ENCODE peak calls at places on chromosomes 4 and X, in ten cellular contexts. S, N, D, O, L, T, G, J, R and V are unnamed samples.

GRCh38 chr4:143559757-143560147 is 46.2 kb downstream of the SMARCA5 start:
- DNase-seq in R (peak), T (no peak), S (no peak), L (no peak), D (peak), G (no peak), J (peak), N (peak), O (no peak), V (no peak)

GRCh38 chr4:31043382-31044062 is 323.4 kb downstream of the PCDH7 start:
- DNase-seq in O (no peak), L (no peak), J (no peak), S (no peak), R (no peak), D (no peak), G (no peak), N (no peak), T (no peak), V (no peak)

GRCh38 chr4:100590308-100590707 is 72.5 kb upstream of the EMCN start:
- DNase-seq in O (peak), T (no peak), D (no peak), S (no peak), J (no peak), N (no peak), G (no peak), L (no peak), R (no peak), V (no peak)

GRCh38 chrX:31423575-31424284 is 351.9 kb upstream of the FTHL17 start:
- DNase-seq in J (peak), T (no peak), S (no peak), L (no peak), N (peak), G (no peak), D (peak), R (no peak), O (peak), V (no peak)

GRCh38 chrX:50691820-50692219 is 122.2 kb downstream of the SHROOM4 start:
- DNase-seq in N (peak), G (no peak), S (no peak), O (peak), T (peak), J (peak), L (no peak), R (no peak), D (peak), V (peak)

GRCh38 chr4:120228086-120228485 is 161.4 kb upstream of the MAD2L1 start:
- DNase-seq in J (no peak), G (no peak), O (peak), T (no peak), S (peak), N (peak), L (no peak), R (no peak), D (no peak), V (no peak)

GRCh38 chrX:68978211-68978780 is 149.5 kb downstream of the EFNB1 start:
- DNase-seq in O (no peak), N (peak), T (no peak), S (no peak), J (no peak), L (no peak), R (no peak), D (peak), G (no peak), V (no peak)

GRCh38 chr4:100870940-100871772 is 353.3 kb upstream of the EMCN start:
- DNase-seq in G (no peak), O (peak), T (no peak), S (no peak), J (no peak), L (no peak), R (no peak), D (no peak), N (no peak), V (no peak)

GRCh38 chr4:52643846-52644245 is 15.3 kb downstream of the USP46 start:
- DNase-seq in J (no peak), S (peak), D (peak), G (no peak), L (no peak), R (no peak), O (peak), T (peak), N (peak), V (no peak)

GRCh38 chrX:132090370-132091152 is 37.3 kb downstream of the FRMD7 start:
- DNase-seq in R (no peak), T (no peak), G (no peak), L (no peak), D (no peak), J (no peak), O (no peak), N (no peak), S (no peak), V (no peak)

GRCh38 chr4:67725132-67725531 is 24.2 kb upstream of the UBA6 start:
- DNase-seq in D (peak), T (no peak), S (peak), O (peak), N (peak), J (no peak), R (no peak), G (no peak), L (no peak), V (no peak)

GRCh38 chrX:46803140-46803539 is 33.7 kb upstream of the RP2 start:
- DNase-seq in R (no peak), L (no peak), J (no peak), N (peak), D (no peak), G (no peak), S (no peak), O (no peak), T (no peak), V (no peak)

GRCh38 chrX:53004038-53004437 is 44.6 kb upstream of the GPR173 start:
- DNase-seq in D (no peak), S (no peak), G (no peak), J (no peak), T (no peak), O (no peak), L (no peak), R (no peak), N (no peak), V (no peak)

GRCh38 chr4:156347412-156348075 is 393.9 kb upstream of the CTSO start:
- DNase-seq in R (no peak), L (no peak), N (peak), S (peak), O (peak), T (no peak), G (no peak), J (no peak), D (peak), V (no peak)

GRCh38 chrX:74458738-74459137 is 37.4 kb downstream of the SLC16A2 start:
- DNase-seq in S (peak), T (no peak), R (no peak), N (peak), L (no peak), G (no peak), D (peak), J (no peak), O (peak), V (no peak)

GRCh38 chr4:123092603-123093002 is 170.2 kb upstream of the NUDT6 start:
- DNase-seq in N (no peak), O (no peak), J (no peak), S (no peak), R (no peak), G (no peak), L (no peak), T (no peak), D (no peak), V (no peak)

GRCh38 chr4:8320386-8320750 is 50.8 kb downstream of the HTRA3 start:
- DNase-seq in L (no peak), R (no peak), S (no peak), N (no peak), O (no peak), D (no peak), J (no peak), G (peak), T (peak), V (no peak)

GRCh38 chr4:123488916-123489315 is 92.3 kb downstream of the SPRY1 start:
- DNase-seq in G (no peak), R (no peak), O (peak), S (peak), N (peak), D (peak), T (no peak), L (no peak), J (no peak), V (no peak)

GRCh38 chr4:25563071-25563564 is 92.5 kb upstream of the SLC34A2 start:
- DNase-seq in T (no peak), N (no peak), R (no peak), O (peak), L (no peak), S (no peak), J (peak), G (no peak), D (no peak), V (no peak)

GRCh38 chr4:184762100-184762499 is 28.2 kb upstream of the CENPU start:
- DNase-seq in J (no peak), N (no peak), R (peak), G (no peak), D (no peak), S (no peak), O (no peak), T (no peak), L (peak), V (no peak)

GRCh38 chrX:133676344-133677122 is 261.2 kb upstream of the GPC4 start:
- DNase-seq in T (no peak), O (no peak), S (no peak), D (no peak), G (no peak), R (no peak), N (no peak), J (no peak), L (no peak), V (no peak)

GRCh38 chrX:45771560-45772340 is 571.1 kb upstream of the DIPK2B start:
- DNase-seq in N (peak), D (no peak), J (no peak), T (no peak), G (no peak), S (peak), R (peak), L (no peak), O (peak), V (no peak)

GRCh38 chr4:149322203-149322602 is 493.4 kb downstream of the IQCM start:
- DNase-seq in R (no peak), G (no peak), O (no peak), L (no peak), J (no peak), T (no peak), S (no peak), D (no peak), N (no peak), V (no peak)

GRCh38 chr4:56907009-56907408 is 691 bp upstream of the REST start:
- DNase-seq in T (no peak), L (no peak), S (no peak), O (no peak), R (peak), G (peak), J (peak), N (no peak), D (no peak), V (peak)

GRCh38 chr4:129264008-129264657 is 168.2 kb downstream of the C4orf33 start:
- DNase-seq in R (no peak), L (no peak), J (no peak), D (no peak), N (no peak), T (no peak), O (no peak), S (no peak), G (no peak), V (no peak)

GRCh38 chr4:84258905-84259830 is 239.9 kb downstream of the NKX6-1 start:
- DNase-seq in O (peak), L (no peak), D (peak), R (no peak), S (no peak), G (no peak), T (no peak), N (peak), J (peak), V (no peak)

GRCh38 chr4:162683659-162684370 is 482.9 kb downstream of the NAF1 start:
- DNase-seq in S (no peak), R (no peak), T (no peak), L (no peak), J (no peak), O (peak), G (no peak), D (no peak), N (no peak), V (no peak)

GRCh38 chrX:154032156-154032555 is 12.5 kb upstream of the IRAK1 start:
- DNase-seq in S (no peak), J (no peak), G (no peak), D (no peak), O (no peak), T (no peak), N (no peak), L (no peak), R (no peak), V (no peak)

GRCh38 chrX:123324628-123325027 is 140.6 kb downstream of the GRIA3 start:
- DNase-seq in L (no peak), O (no peak), D (peak), G (no peak), T (no peak), S (no peak), J (no peak), N (peak), R (no peak), V (no peak)

GRCh38 chrX:63561425-63561824 is 210.3 kb upstream of the SPIN4 start:
- DNase-seq in S (no peak), J (peak), O (no peak), N (no peak), T (peak), G (no peak), L (no peak), R (no peak), D (peak), V (no peak)

GRCh38 chr4:18020145-18020670 is 1.3 kb downstream of the LCORL start:
- DNase-seq in O (no peak), J (peak), D (peak), L (no peak), T (peak), N (peak), G (peak), R (peak), S (no peak), V (no peak)

GRCh38 chr4:185470503-185471195 is 884 bp downstream of the CCDC110 start:
- DNase-seq in O (peak), N (peak), L (no peak), S (no peak), R (peak), D (peak), T (peak), J (peak), G (peak), V (peak)

GRCh38 chr4:74873545-74874295 is 59.2 kb upstream of the PARM1 start:
- DNase-seq in N (peak), G (no peak), D (no peak), S (no peak), T (no peak), O (no peak), L (no peak), R (no peak), J (peak), V (no peak)

GRCh38 chrX:153744210-153745066 is 19.6 kb upstream of the PLXNB3 start:
- DNase-seq in J (no peak), G (peak), D (no peak), S (no peak), O (no peak), R (no peak), T (no peak), N (no peak), L (no peak), V (no peak)

GRCh38 chrX:34382416-34382815 is 250.3 kb upstream of the FAM47A start:
- DNase-seq in R (no peak), S (peak), T (no peak), O (no peak), G (no peak), L (no peak), N (peak), D (no peak), J (no peak), V (no peak)

GRCh38 chr4:107719211-107719926 is 665 bp downstream of the PAPSS1 start:
- DNase-seq in G (no peak), O (peak), J (peak), D (peak), R (no peak), L (no peak), T (peak), S (no peak), N (peak), V (no peak)

GRCh38 chrX:38351346-38351745 is 1.1 kb upstream of the OTC start:
- DNase-seq in R (no peak), N (no peak), G (no peak), J (no peak), D (no peak), S (no peak), O (no peak), T (no peak), L (no peak), V (no peak)